ENCODE peak calls at places on chromosomes 13 and 19, in four cellular contexts. P is stimulated activated CD4-positive, alpha-beta T cell treated with anti-CD3 and anti-CD28 coated beads, Interleukin-12 subunit alpha, Interleukin-12 subunit beta, amount 100 ng/mL, for 4 hours; H is RPMI7951; Q is amniotic epithelial cell. T is an unnamed sample.

GRCh38 chr13:111216166-111216960 is 101.3 kb downstream of the ARHGEF7 start:
- DNase-seq in P (peak; percentile 23), H (no peak), Q (peak; percentile 34), T (peak; percentile 26)

GRCh38 chr13:25420161-25420560 is 48.4 kb downstream of the ATP8A2 start:
- DNase-seq in P (no peak), H (no peak), Q (no peak), T (no peak)

GRCh38 chr19:46717716-46718143 is 816 bp upstream of the PRKD2 start:
- DNase-seq in P (no peak), H (peak; percentile 24), Q (no peak), T (no peak)

GRCh38 chr19:3780786-3781304 is 5.3 kb downstream of the MATK start:
- DNase-seq in P (no peak), H (no peak), Q (no peak), T (no peak)

GRCh38 chr19:49672131-49672919 is 4.7 kb upstream of the PRMT1 start:
- DNase-seq in P (peak; percentile 71), H (peak; percentile 63), Q (peak; percentile 46), T (peak; percentile 79)

GRCh38 chr19:32354345-32354744 is 8.9 kb downstream of the ZNF507 start:
- DNase-seq in P (no peak), H (no peak), Q (no peak), T (no peak)

GRCh38 chr13:28349371-28349770 is 145.6 kb downstream of the FLT1 start:
- DNase-seq in P (no peak), H (no peak), Q (no peak), T (no peak)

GRCh38 chr13:32951580-32951979 is 64.6 kb upstream of the KL start:
- DNase-seq in P (no peak), H (no peak), Q (no peak), T (no peak)